ENCODE peak calls at places on chromosomes 6 and 20, in six cellular contexts. K, Z, P, C, J and S are unnamed samples.

GRCh38 chr6:112911949-112912348 is 564.8 kb downstream of the RFPL4B start:
- DNase-seq in K (no peak), P (no peak), C (no peak), J (no peak), Z (no peak), S (no peak)

GRCh38 chr6:16184129-16184528 is 54.3 kb upstream of the GMPR start:
- DNase-seq in J (no peak), Z (no peak), K (no peak), C (peak), P (no peak), S (peak)

GRCh38 chr6:77447254-77447653 is 16.0 kb downstream of the HTR1B start:
- DNase-seq in P (no peak), K (no peak), J (no peak), Z (no peak), C (no peak), S (no peak)

GRCh38 chr6:108157972-108158441 is 7.8 kb upstream of the NR2E1 start:
- DNase-seq in K (no peak), C (no peak), P (no peak), J (no peak), Z (no peak), S (no peak)

GRCh38 chr6:36668601-36669390 is 9.7 kb upstream of the CDKN1A start:
- DNase-seq in J (no peak), K (no peak), P (no peak), C (no peak), Z (no peak), S (no peak)

GRCh38 chr6:166007349-166008263 is 160.0 kb downstream of the TBXT start:
- DNase-seq in P (no peak), J (no peak), K (no peak), Z (no peak), C (peak), S (peak)

GRCh38 chr6:45417461-45417860 is 39.7 kb upstream of the SUPT3H start:
- DNase-seq in K (no peak), J (no peak), P (no peak), C (no peak), Z (no peak), S (no peak)

GRCh38 chr20:13221673-13222318 is 722 bp downstream of the ISM1 start:
- DNase-seq in C (peak), J (no peak), Z (peak), K (peak), P (peak), S (no peak)

GRCh38 chr6:16540804-16541752 is 220.2 kb downstream of the ATXN1 start:
- DNase-seq in C (no peak), Z (no peak), K (no peak), P (no peak), J (peak), S (no peak)

GRCh38 chr6:119310486-119311036 is 39.0 kb downstream of the MAN1A1 start:
- DNase-seq in J (no peak), P (no peak), K (no peak), C (no peak), Z (no peak), S (peak)